ENCODE peak calls at places on chromosome 12, in five cellular contexts. T is HCT116, V is OCI-LY7, F is uterus, U is GM23248. K is an unnamed sample.

GRCh38 chr12:132558861-132559623 is 51.3 kb downstream of the LRCOL1 start:
- DNase-seq in V (peak), F (no peak), U (no peak), T (no peak), K (no peak)

GRCh38 chr12:78636253-78636855 is 228.2 kb upstream of the SYT1 start:
- DNase-seq in F (no peak), T (no peak), V (no peak), U (peak), K (no peak)

GRCh38 chr12:115070313-115070712 is 386.3 kb upstream of the TBX3 start:
- DNase-seq in F (no peak), U (peak), V (no peak), T (no peak), K (peak)

GRCh38 chr12:92462049-92462448 is 240.7 kb upstream of the PLEKHG7 start:
- DNase-seq in V (peak), F (no peak), T (no peak), U (no peak), K (no peak)

GRCh38 chr12:66409195-66409871 is 107.0 kb downstream of the HELB start:
- DNase-seq in T (peak), F (no peak), V (peak), U (peak), K (no peak)

GRCh38 chr12:89016970-89017778 is 335.1 kb downstream of the DUSP6 start:
- DNase-seq in T (peak), V (peak), F (peak), U (peak), K (no peak)

GRCh38 chr12:58906917-58907316 is 13.4 kb downstream of the LRIG3 start:
- DNase-seq in U (no peak), T (no peak), V (no peak), F (no peak), K (peak)

GRCh38 chr12:10395390-10395998 is 5.7 kb upstream of the KLRK1 start:
- DNase-seq in T (no peak), V (peak), U (peak), F (no peak), K (peak)

GRCh38 chr12:22656376-22656775 is 31.4 kb downstream of the ETNK1 start:
- DNase-seq in F (no peak), V (no peak), U (no peak), T (no peak), K (no peak)

GRCh38 chr12:81610955-81611889 is 147.9 kb downstream of the PPFIA2 start:
- DNase-seq in V (peak), T (no peak), F (no peak), U (peak), K (no peak)

GRCh38 chr12:48999371-49000131 is at the start of gene DDN:
- DNase-seq in U (peak), T (peak), F (no peak), V (peak), K (no peak)

GRCh38 chr12:20120296-20120695 is 248.0 kb upstream of the PDE3A start:
- DNase-seq in U (peak), V (no peak), T (no peak), F (no peak), K (no peak)

GRCh38 chr12:111953455-111953854 is 59.5 kb downstream of the TMEM116 start:
- DNase-seq in U (no peak), V (no peak), F (no peak), T (no peak), K (no peak)

DNA sequence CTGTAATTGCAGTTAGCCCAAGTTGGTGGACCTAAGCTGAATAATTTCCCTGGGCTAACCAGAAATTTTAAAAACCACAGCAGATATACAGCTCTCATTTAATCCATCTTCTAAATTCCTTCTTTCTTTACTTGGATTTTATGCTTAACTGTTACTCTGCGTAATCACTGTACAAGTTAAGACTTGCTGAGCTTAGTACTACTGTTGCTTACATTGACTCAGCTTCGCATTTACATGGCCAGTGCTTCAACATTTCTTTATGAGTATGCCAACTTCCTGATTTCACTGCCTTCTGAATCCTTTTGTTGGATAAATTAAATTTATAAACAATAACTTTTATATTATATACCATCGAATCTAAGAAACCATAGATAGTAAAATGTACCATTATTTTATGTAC is 147.4 kb downstream of the SLC38A4 start:
- DNase-seq in F (no peak), T (no peak), U (no peak), V (no peak), K (no peak)
- H3K27ac ChIP-seq in F (no peak), T (no peak), U (no peak), V (no peak), K (peak)

DNA sequence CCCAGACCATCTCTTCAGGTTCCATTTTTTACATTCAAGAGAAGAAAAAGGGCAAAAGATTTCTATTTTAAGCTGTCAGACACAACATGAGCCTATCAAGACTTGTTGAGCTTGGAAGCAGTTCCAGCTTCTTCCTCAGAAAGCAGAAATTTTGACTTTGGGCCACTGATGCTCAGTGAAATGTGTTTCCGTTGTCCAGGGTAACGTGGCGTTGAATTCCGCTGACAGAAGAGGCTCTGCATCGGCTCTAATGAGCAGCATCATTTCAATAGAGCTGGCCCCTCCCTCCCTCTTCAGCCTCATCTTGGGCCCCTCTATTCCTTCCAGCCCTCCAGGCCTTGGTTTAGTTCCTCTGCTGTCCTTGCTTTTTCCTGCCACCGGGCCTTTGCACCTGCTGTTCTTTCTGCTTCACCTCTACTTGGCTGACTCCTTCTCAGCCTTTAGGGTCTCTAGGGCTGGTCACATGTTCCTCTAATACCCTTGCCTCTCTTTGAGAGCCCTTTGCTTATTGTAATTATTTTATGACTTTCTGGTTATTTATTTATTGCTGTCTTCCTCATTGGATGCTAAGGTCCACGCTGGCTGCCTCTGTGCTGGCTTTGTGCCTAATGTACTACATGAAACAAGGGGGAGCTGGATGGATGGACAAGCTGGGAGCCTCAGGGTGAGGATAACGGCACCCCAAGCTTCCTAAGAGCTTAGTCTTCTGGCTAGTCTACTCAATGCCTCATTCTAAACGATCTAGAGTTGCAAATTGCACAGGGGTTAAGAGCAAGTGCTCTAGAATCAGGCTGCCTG is 171.8 kb downstream of the CHST11 start:
- DNase-seq in F (no peak), U (no peak), V (no peak), T (no peak), K (no peak)
- H3K27ac ChIP-seq in F (no peak), U (no peak), V (no peak), T (no peak), K (no peak)

DNA sequence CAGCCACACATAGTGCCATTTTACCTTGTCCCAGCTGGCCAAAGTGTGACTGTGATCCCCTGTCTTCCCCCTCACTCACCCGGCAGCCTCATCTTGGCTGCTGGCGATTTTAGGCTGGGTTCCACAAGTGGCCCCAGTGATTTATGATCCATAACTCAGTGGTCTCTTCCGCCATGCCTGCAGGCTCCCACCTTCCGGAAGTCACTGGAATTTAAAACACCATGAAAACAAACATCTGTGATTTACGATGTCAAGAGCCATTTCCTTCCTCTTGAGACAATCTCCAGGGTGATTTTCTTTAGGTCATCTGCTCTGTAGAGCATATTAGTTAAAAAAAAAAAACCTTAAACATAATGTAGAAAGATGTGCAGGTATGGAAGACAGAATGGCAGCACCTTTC is 282.3 kb downstream of the CACNA1C start:
- DNase-seq in T (no peak), U (no peak), V (no peak), F (no peak), K (no peak)
- H3K27ac ChIP-seq in T (no peak), U (peak), V (no peak), F (peak), K (peak)

GRCh38 chr12:102480401-102480800 is at the start of gene IGF1:
- DNase-seq in V (no peak), F (no peak), U (peak), T (no peak), K (no peak)

GRCh38 chr12:102483466-102483865 is 3.1 kb upstream of the IGF1 start:
- DNase-seq in F (no peak), U (no peak), V (peak), T (no peak), K (no peak)

GRCh38 chr12:102479984-102480383 is 379 bp downstream of the IGF1 start:
- DNase-seq in T (no peak), U (no peak), V (no peak), F (no peak), K (no peak)

GRCh38 chr12:102479099-102479887 is 1.1 kb downstream of the IGF1 start:
- DNase-seq in F (no peak), V (no peak), U (peak), T (no peak), K (no peak)

GRCh38 chr12:102481705-102482104 is 1.3 kb upstream of the IGF1 start:
- DNase-seq in U (no peak), T (no peak), F (no peak), V (no peak), K (no peak)
- H3K27ac ChIP-seq in U (no peak), T (no peak), F (peak), V (no peak), K (no peak)

DNA sequence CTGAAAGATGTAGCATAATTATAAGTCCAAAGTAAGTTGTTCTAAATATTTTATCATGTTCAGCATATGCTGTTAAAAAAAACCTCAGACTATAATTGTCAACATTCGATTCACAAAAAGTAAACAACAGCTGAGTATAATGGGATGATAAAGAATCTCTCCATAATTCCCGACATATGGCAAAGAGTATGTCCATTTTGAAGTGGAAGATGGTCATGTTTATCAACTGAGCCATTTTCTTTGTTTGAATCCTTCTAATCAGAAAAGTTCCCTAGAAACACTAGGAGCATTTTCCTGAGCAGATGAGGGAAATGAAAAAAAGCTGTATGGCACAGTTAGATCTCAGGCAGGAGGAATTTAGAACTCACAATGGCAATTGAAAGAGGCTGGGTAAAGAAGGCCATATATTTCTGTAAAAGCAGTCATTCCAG is 192.1 kb upstream of the AMIGO2 start:
- DNase-seq in U (peak), V (no peak), F (no peak), T (no peak), K (no peak)
- H3K27ac ChIP-seq in U (peak), V (no peak), F (no peak), T (no peak), K (peak)

DNA sequence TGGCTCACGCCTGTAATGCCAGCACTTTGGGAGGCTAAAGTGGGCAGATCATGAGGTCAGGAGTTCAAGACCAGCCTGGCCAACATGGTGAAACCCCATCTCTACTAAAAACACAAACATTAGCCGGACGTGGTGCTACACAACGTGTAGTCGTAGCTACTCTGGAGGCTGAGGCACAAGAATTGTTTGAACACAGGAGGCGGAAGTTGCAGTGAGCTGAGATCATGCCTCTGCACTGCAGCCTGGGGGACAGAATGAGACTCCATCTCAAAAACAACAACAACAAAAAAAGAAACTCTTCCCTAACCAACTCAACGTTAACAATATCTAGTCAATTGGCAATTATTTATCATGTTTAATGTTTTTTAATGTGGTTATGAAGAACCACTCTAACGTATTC is 89.3 kb downstream of the EPS8 start:
- DNase-seq in V (no peak), U (no peak), T (no peak), F (no peak), K (no peak)
- H3K27ac ChIP-seq in V (no peak), U (peak), T (peak), F (peak), K (peak)

DNA sequence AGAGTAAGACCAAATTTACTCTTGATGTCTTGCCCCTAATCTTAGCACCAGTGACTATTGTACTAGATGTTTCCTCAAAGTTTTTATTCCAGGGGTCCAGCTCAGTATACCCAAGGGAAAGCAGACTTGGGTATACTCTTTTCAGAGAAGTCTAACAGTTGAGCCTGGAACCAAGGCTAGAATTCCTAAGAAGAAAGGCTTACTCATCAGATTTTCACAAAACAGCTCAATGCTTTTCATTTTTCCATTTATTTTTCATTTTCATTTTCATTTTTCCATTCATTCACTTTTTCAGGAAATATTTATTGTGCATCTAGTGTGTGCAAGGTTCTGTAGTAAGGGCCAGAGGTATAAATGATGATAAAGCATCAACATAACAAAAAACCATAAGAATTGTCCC is 143.2 kb downstream of the PHLDA1 start:
- DNase-seq in F (no peak), V (no peak), U (no peak), T (no peak), K (no peak)
- H3K27ac ChIP-seq in F (no peak), V (no peak), U (no peak), T (peak), K (no peak)

GRCh38 chr12:124562018-124562795 is 5.2 kb downstream of the NCOR2 start:
- DNase-seq in F (no peak), V (no peak), T (no peak), U (no peak), K (no peak)
- H3K27ac ChIP-seq in F (no peak), V (no peak), T (no peak), U (no peak), K (no peak)

GRCh38 chr12:33944703-33945437 is 77.4 kb upstream of the ALG10 start:
- DNase-seq in V (no peak), T (no peak), F (no peak), U (no peak), K (no peak)
- H3K27ac ChIP-seq in V (no peak), T (no peak), F (no peak), U (no peak), K (no peak)

DNA sequence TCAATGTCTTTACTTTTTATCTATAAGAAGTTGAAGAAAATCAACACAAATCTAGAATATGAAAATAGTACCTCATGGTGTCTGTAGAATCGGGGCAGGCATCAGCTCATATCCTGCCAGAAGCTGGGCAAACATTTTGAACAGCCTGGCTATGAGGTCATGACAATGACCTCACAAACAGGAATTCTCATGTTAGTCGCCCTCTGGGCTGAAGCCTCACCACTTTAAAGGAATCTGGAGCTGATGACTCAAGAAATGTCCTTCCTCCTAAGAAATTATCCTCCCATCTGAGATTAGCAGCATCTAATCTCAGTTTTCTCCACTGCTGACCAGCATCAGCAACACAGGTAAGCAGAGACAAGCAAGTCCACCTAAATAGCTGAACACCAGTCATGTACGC is 27.1 kb downstream of the CLIP1 start:
- DNase-seq in F (no peak), T (peak), U (peak), V (no peak), K (peak)
- H3K27ac ChIP-seq in F (peak), T (no peak), U (peak), V (no peak), K (peak)

K was measured in epithelial cell of prostate.